ENCODE peak calls at places on chromosome 3, in five cellular contexts. One of them, this sample, is unnamed.
A peak's percentile ranks its signal among the peaks of the same experiment; 100 is the strongest.

GRCh38 chr3:109923431-109923830 is 586.1 kb upstream of the DPPA4 start:
- DNase-seq in H1: no peak
- DNase-seq in GM12878: no peak
- DNase-seq in K562: no peak
- DNase-seq in HepG2: no peak
- DNase-seq in this sample: no peak

GRCh38 chr3:171001957-171002694 is 24.4 kb downstream of the SLC2A2 start:
- DNase-seq in H1: no peak
- DNase-seq in GM12878: peak; percentile 13
- DNase-seq in K562: no peak
- DNase-seq in HepG2: peak; percentile 100
- DNase-seq in this sample: no peak

GRCh38 chr3:168591587-168591986 is 495.9 kb upstream of the GOLIM4 start:
- DNase-seq in H1: no peak
- DNase-seq in GM12878: no peak
- DNase-seq in K562: no peak
- DNase-seq in HepG2: no peak
- DNase-seq in this sample: no peak

GRCh38 chr3:137263982-137264777 is 306.4 kb downstream of the IL20RB start:
- DNase-seq in H1: no peak
- DNase-seq in GM12878: no peak
- DNase-seq in K562: no peak
- DNase-seq in HepG2: no peak
- DNase-seq in this sample: no peak

GRCh38 chr3:127134466-127134865 is 58.5 kb upstream of the PRR23E start:
- DNase-seq in H1: no peak
- DNase-seq in GM12878: no peak
- DNase-seq in K562: no peak
- DNase-seq in HepG2: no peak
- DNase-seq in this sample: no peak

GRCh38 chr3:108175352-108175751 is 46.9 kb downstream of the IFT57 start:
- DNase-seq in H1: no peak
- DNase-seq in GM12878: no peak
- DNase-seq in K562: no peak
- DNase-seq in HepG2: no peak
- DNase-seq in this sample: no peak

GRCh38 chr3:152258448-152259302 is 10.1 kb upstream of the MBNL1 start:
- DNase-seq in H1: no peak
- DNase-seq in GM12878: no peak
- DNase-seq in K562: no peak
- DNase-seq in HepG2: peak; percentile 94
- DNase-seq in this sample: peak; percentile 80

GRCh38 chr3:112688819-112689218 is 47.9 kb upstream of the CCDC80 start:
- DNase-seq in H1: no peak
- DNase-seq in GM12878: no peak
- DNase-seq in K562: no peak
- DNase-seq in HepG2: no peak
- DNase-seq in this sample: peak; percentile 8

GRCh38 chr3:76383781-76384180 is 598.4 kb upstream of the ZNF717 start:
- DNase-seq in H1: no peak
- DNase-seq in GM12878: no peak
- DNase-seq in K562: no peak
- DNase-seq in HepG2: no peak
- DNase-seq in this sample: no peak

GRCh38 chr3:50445919-50446318 is 57.5 kb downstream of the CACNA2D2 start:
- DNase-seq in H1: no peak
- DNase-seq in GM12878: no peak
- DNase-seq in K562: no peak
- DNase-seq in HepG2: peak; percentile 84
- DNase-seq in this sample: no peak

GRCh38 chr3:37114251-37115145 is 59.9 kb downstream of the LRRFIP2 start:
- DNase-seq in H1: no peak
- DNase-seq in GM12878: no peak
- DNase-seq in K562: no peak
- DNase-seq in HepG2: no peak
- DNase-seq in this sample: no peak

GRCh38 chr3:52536112-52536368 is 365 bp upstream of the UQCC5 start:
- DNase-seq in H1: no peak
- DNase-seq in GM12878: no peak
- DNase-seq in K562: no peak
- DNase-seq in HepG2: no peak
- DNase-seq in this sample: no peak
- H3K4me3 ChIP-seq in H1: no peak overlapping the region
- H3K4me3 ChIP-seq in GM12878: no peak overlapping the region
- H3K4me3 ChIP-seq in K562: no peak overlapping the region
- H3K4me3 ChIP-seq in HepG2: peak overlapping the region; percentile 1
- H3K4me3 ChIP-seq in this sample: no peak overlapping the region

GRCh38 chr3:28171962-28172361 is 69.5 kb upstream of the CMC1 start:
- DNase-seq in H1: no peak
- DNase-seq in GM12878: no peak
- DNase-seq in K562: no peak
- DNase-seq in HepG2: no peak
- DNase-seq in this sample: no peak
- TF ChIP-seq SP1 in H1: no peak
- TF ChIP-seq SP1 in GM12878: no peak
- TF ChIP-seq SP1 in K562: no peak
- TF ChIP-seq SP1 in HepG2: no peak
- TF ChIP-seq SP1 in this sample: no peak

GRCh38 chr3:115790759-115791158 is 167.4 kb downstream of the GAP43 start:
- DNase-seq in H1: no peak
- DNase-seq in GM12878: no peak
- DNase-seq in K562: peak; percentile 28
- DNase-seq in HepG2: peak; percentile 84
- DNase-seq in this sample: peak; percentile 94
- TF ChIP-seq POLR2A in H1: no peak
- TF ChIP-seq POLR2A in GM12878: no peak
- TF ChIP-seq POLR2A in K562: no peak
- TF ChIP-seq POLR2A in HepG2: no peak
- TF ChIP-seq POLR2A in this sample: no peak

GRCh38 chr3:184338538-184338945 is 1.1 kb downstream of the FAM131A start:
- DNase-seq in H1: peak; percentile 86
- DNase-seq in GM12878: no peak
- DNase-seq in K562: no peak
- DNase-seq in HepG2: no peak
- DNase-seq in this sample: no peak

GRCh38 chr3:184337315-184337714 is at the start of gene FAM131A:
- DNase-seq in H1: no peak
- DNase-seq in GM12878: no peak
- DNase-seq in K562: no peak
- DNase-seq in HepG2: no peak
- DNase-seq in this sample: no peak

GRCh38 chr3:184339016-184339415 is 1.6 kb downstream of the FAM131A start:
- DNase-seq in H1: no peak
- DNase-seq in GM12878: no peak
- DNase-seq in K562: no peak
- DNase-seq in HepG2: no peak
- DNase-seq in this sample: no peak

GRCh38 chr3:184336484-184337230 is 743 bp upstream of the FAM131A start:
- DNase-seq in H1: peak; percentile 54
- DNase-seq in GM12878: no peak
- DNase-seq in K562: no peak
- DNase-seq in HepG2: peak; percentile 62
- DNase-seq in this sample: no peak

DNA sequence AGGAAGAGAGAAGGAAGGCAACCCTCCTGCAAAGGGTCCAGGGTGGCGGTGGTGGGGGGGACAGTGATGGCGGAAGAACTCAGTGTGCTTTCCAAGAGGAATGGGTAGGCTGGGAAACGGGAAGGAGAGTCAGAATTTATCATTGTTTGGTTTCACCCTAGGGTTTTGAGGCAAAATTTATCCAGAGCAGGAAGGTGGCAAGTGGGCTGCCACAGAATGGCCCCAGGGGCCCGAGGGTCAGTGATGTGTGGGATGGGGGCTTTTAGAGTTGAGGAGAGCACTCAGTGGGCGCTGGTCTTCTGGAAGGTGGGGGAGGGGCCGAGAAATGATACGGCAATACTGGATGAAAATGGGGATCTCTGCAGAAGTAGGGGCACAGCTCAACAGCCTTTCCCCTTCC is 581 bp downstream of the FAM131A start:
- DNase-seq in H1: no peak
- DNase-seq in GM12878: no peak
- DNase-seq in K562: no peak
- DNase-seq in HepG2: no peak
- DNase-seq in this sample: no peak
- H3K4me3 ChIP-seq in H1: no peak overlapping the region
- H3K4me3 ChIP-seq in GM12878: no peak overlapping the region
- H3K4me3 ChIP-seq in K562: no peak overlapping the region
- H3K4me3 ChIP-seq in HepG2: no peak overlapping the region
- H3K4me3 ChIP-seq in this sample: no peak overlapping the region

DNA sequence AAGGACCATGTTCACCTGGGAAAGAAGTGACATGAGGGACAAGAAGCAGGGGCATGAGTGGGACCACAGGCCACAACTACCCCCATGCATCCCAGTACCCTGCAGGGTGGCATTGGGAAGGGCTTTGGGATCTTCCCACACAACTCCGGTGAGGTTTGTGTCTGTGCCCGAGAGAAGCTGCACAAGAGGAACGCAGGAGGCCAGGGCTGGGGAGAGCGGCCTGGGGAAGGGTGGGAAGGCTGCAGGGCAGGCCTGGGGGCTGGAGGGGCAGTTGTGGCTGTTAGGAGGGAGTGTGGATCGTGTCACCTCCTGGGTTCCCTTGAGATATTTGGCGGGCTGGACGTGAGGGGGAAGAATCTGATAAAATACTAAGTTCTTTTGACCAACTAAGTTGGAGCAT is 25.3 kb upstream of the MFSD1 start:
- DNase-seq in H1: no peak
- DNase-seq in GM12878: no peak
- DNase-seq in K562: no peak
- DNase-seq in HepG2: no peak
- DNase-seq in this sample: no peak
- TF ChIP-seq SP1 in H1: no peak
- TF ChIP-seq SP1 in GM12878: no peak
- TF ChIP-seq SP1 in K562: no peak
- TF ChIP-seq SP1 in HepG2: no peak
- TF ChIP-seq SP1 in this sample: no peak

GRCh38 chr3:111071257-111072015 is at the start of gene NECTIN3:
- DNase-seq in H1: peak; percentile 89
- DNase-seq in GM12878: no peak
- DNase-seq in K562: peak; percentile 73
- DNase-seq in HepG2: peak; percentile 90
- DNase-seq in this sample: peak; percentile 96
- TF ChIP-seq POLR2A in H1: peak; percentile 44
- TF ChIP-seq POLR2A in GM12878: no peak
- TF ChIP-seq POLR2A in K562: no peak
- TF ChIP-seq POLR2A in HepG2: peak; percentile 8
- TF ChIP-seq POLR2A in this sample: peak; percentile 23

GRCh38 chr3:124491875-124492274 is 238.4 kb upstream of the UMPS start:
- DNase-seq in H1: no peak
- DNase-seq in GM12878: no peak
- DNase-seq in K562: no peak
- DNase-seq in HepG2: no peak
- DNase-seq in this sample: no peak
- H3K4me3 ChIP-seq in H1: no peak overlapping the region
- H3K4me3 ChIP-seq in GM12878: no peak overlapping the region
- H3K4me3 ChIP-seq in K562: no peak overlapping the region
- H3K4me3 ChIP-seq in HepG2: no peak overlapping the region
- H3K4me3 ChIP-seq in this sample: no peak overlapping the region

GRCh38 chr3:16448691-16449090 is 64.8 kb downstream of the RFTN1 start:
- DNase-seq in H1: no peak
- DNase-seq in GM12878: no peak
- DNase-seq in K562: no peak
- DNase-seq in HepG2: no peak
- DNase-seq in this sample: peak; percentile 54
- TF ChIP-seq SP1 in H1: no peak
- TF ChIP-seq SP1 in GM12878: no peak
- TF ChIP-seq SP1 in K562: no peak
- TF ChIP-seq SP1 in HepG2: no peak
- TF ChIP-seq SP1 in this sample: peak; percentile 40

GRCh38 chr3:185420762-185421161 is 57.8 kb downstream of the MAP3K13 start:
- DNase-seq in H1: no peak
- DNase-seq in GM12878: peak; percentile 11
- DNase-seq in K562: no peak
- DNase-seq in HepG2: no peak
- DNase-seq in this sample: no peak
- TF ChIP-seq POLR2A in H1: no peak
- TF ChIP-seq POLR2A in GM12878: no peak
- TF ChIP-seq POLR2A in K562: no peak
- TF ChIP-seq POLR2A in HepG2: no peak
- TF ChIP-seq POLR2A in this sample: no peak

DNA sequence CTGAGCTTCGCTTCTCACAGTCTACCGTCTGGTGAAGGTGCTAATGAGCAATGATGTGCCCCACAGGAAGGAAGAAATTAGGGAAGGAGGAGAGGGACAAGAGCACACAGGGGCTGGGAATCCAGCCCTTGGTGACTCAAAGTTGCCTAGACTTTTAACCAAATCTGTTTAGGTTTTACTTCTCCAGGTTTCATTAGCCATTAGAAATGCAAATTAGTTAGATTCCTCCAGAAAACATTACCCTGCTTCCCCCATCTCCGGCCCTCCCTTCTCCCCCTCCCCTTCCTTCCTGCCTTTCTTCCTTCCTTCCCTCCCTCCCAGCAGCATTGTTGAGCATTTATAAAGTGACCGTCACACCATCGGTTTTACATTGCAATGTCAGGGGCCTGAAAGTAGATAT is 59.3 kb upstream of the UBE2E1 start:
- DNase-seq in H1: no peak
- DNase-seq in GM12878: no peak
- DNase-seq in K562: no peak
- DNase-seq in HepG2: no peak
- DNase-seq in this sample: no peak
- H3K4me3 ChIP-seq in H1: no peak overlapping the region
- H3K4me3 ChIP-seq in GM12878: no peak overlapping the region
- H3K4me3 ChIP-seq in K562: no peak overlapping the region
- H3K4me3 ChIP-seq in HepG2: no peak overlapping the region
- H3K4me3 ChIP-seq in this sample: no peak overlapping the region